ENCODE peak calls at places on chromosomes 11 and 22, in six cellular contexts. S is psoas muscle; E is activated T-cell treated with anti-CD3 and anti-CD28 coated beads, Interleukin-2, amount 50 U/mL, for 1 hour; H is SJSA1; N is lower lobe of right lung; X is activated gamma-delta T cell treated with anti-CD3 and anti-CD28 coated beads, Interleukin-2, amount 50 U/mL, for 16 hours. J is an unnamed sample.

GRCh38 chr22:42185915-42186439 is 55.4 kb upstream of the CYP2D6 start:
- DNase-seq in S (no peak), N (no peak), E (no peak), X (no peak), H (no peak), J (no peak)

GRCh38 chr22:32281092-32281491 is 25.9 kb upstream of the SLC5A4 start:
- DNase-seq in S (no peak), X (no peak), E (no peak), H (no peak), N (no peak), J (no peak)

GRCh38 chr22:22593964-22594656 is 35.0 kb upstream of the PRAME start:
- DNase-seq in E (peak; percentile 47), X (peak; percentile 32), N (peak; percentile 57), H (peak; percentile 13), S (no peak), J (no peak)

GRCh38 chr11:85737738-85738137 is 51.7 kb upstream of the CCDC89 start:
- DNase-seq in N (no peak), S (no peak), E (no peak), H (no peak), X (no peak), J (no peak)

GRCh38 chr22:25759825-25760231 is 17.8 kb downstream of the MYO18B start:
- DNase-seq in S (peak; percentile 67), H (peak; percentile 94), N (no peak), X (no peak), E (no peak), J (peak; percentile 76)

GRCh38 chr22:22843848-22844247 is 43.8 kb upstream of the IGLL5 start:
- DNase-seq in H (no peak), E (no peak), N (no peak), S (no peak), X (no peak), J (no peak)

GRCh38 chr11:66070604-66071325 is 693 bp downstream of the PACS1 start:
- DNase-seq in N (peak; percentile 62), E (peak; percentile 46), H (peak; percentile 50), S (peak; percentile 77), X (no peak), J (peak; percentile 10)

GRCh38 chr22:50209893-50210292 is 9.1 kb downstream of the SELENOO start:
- DNase-seq in N (peak; percentile 72), S (peak; percentile 84), E (peak; percentile 74), H (peak; percentile 44), X (peak; percentile 54), J (no peak)

GRCh38 chr11:59960502-59961381 is 3.1 kb upstream of the OOSP4A start:
- DNase-seq in H (no peak), N (no peak), E (no peak), X (no peak), S (no peak), J (no peak)

J was measured in amniotic stem cell.